ENCODE peak calls at places on chromosomes 4 and X, in five cellular contexts. One of them, this sample, is unnamed.

GRCh38 chrX:18075603-18076002 is 145.1 kb downstream of the BEND2 start:
- DNase-seq in NB4: no peak
- DNase-seq in fibroblast of mammary gland: no peak
- DNase-seq in pancreas: no peak
- DNase-seq in endothelial cell of umbilical vein: no peak
- DNase-seq in this sample: no peak

GRCh38 chr4:116788723-116789122 is 296.7 kb downstream of the TRAM1L1 start:
- DNase-seq in endothelial cell of umbilical vein: no peak
- DNase-seq in fibroblast of mammary gland: no peak
- DNase-seq in NB4: no peak
- DNase-seq in pancreas: no peak
- DNase-seq in this sample: no peak

GRCh38 chrX:97616883-97617510 is 733.3 kb downstream of the RPA4 start:
- DNase-seq in pancreas: no peak
- DNase-seq in fibroblast of mammary gland: peak
- DNase-seq in NB4: peak
- DNase-seq in endothelial cell of umbilical vein: peak
- DNase-seq in this sample: peak

GRCh38 chr4:96194993-96195392 is 355.1 kb downstream of the PDHA2 start:
- DNase-seq in fibroblast of mammary gland: no peak
- DNase-seq in pancreas: no peak
- DNase-seq in NB4: no peak
- DNase-seq in endothelial cell of umbilical vein: no peak
- DNase-seq in this sample: no peak

GRCh38 chrX:47749185-47749967 is 87.3 kb upstream of the ZNF81 start:
- DNase-seq in pancreas: no peak
- DNase-seq in endothelial cell of umbilical vein: no peak
- DNase-seq in NB4: no peak
- DNase-seq in fibroblast of mammary gland: peak
- DNase-seq in this sample: peak

GRCh38 chrX:46912098-46912672 is at the start of gene JADE3:
- DNase-seq in pancreas: peak
- DNase-seq in NB4: peak
- DNase-seq in fibroblast of mammary gland: peak
- DNase-seq in endothelial cell of umbilical vein: peak
- DNase-seq in this sample: peak

GRCh38 chrX:39309721-39310152 is 508.5 kb downstream of the MID1IP1 start:
- DNase-seq in NB4: peak
- DNase-seq in pancreas: no peak
- DNase-seq in fibroblast of mammary gland: no peak
- DNase-seq in endothelial cell of umbilical vein: peak
- DNase-seq in this sample: peak

GRCh38 chr4:105306158-105306781 is 159.6 kb downstream of the TET2 start:
- DNase-seq in endothelial cell of umbilical vein: no peak
- DNase-seq in NB4: no peak
- DNase-seq in pancreas: no peak
- DNase-seq in fibroblast of mammary gland: peak
- DNase-seq in this sample: peak

GRCh38 chr4:181569553-181569952 is 673.6 kb upstream of the TENM3 start:
- DNase-seq in NB4: peak
- DNase-seq in pancreas: no peak
- DNase-seq in endothelial cell of umbilical vein: no peak
- DNase-seq in fibroblast of mammary gland: peak
- DNase-seq in this sample: peak

GRCh38 chrX:130885996-130886395 is 17.0 kb downstream of the ENOX2 start:
- DNase-seq in fibroblast of mammary gland: no peak
- DNase-seq in pancreas: no peak
- DNase-seq in endothelial cell of umbilical vein: no peak
- DNase-seq in NB4: no peak
- DNase-seq in this sample: no peak

GRCh38 chrX:150983526-150984163 is 510 bp downstream of the HMGB3 start:
- DNase-seq in fibroblast of mammary gland: no peak
- DNase-seq in pancreas: peak
- DNase-seq in NB4: peak
- DNase-seq in endothelial cell of umbilical vein: peak
- DNase-seq in this sample: no peak

GRCh38 chr4:108117473-108118182 is 51.1 kb downstream of the LEF1 start:
- DNase-seq in pancreas: no peak
- DNase-seq in fibroblast of mammary gland: no peak
- DNase-seq in NB4: no peak
- DNase-seq in endothelial cell of umbilical vein: no peak
- DNase-seq in this sample: peak

GRCh38 chrX:48914593-48915493 is 3.4 kb upstream of the SLC35A2 start:
- DNase-seq in pancreas: no peak
- DNase-seq in endothelial cell of umbilical vein: no peak
- DNase-seq in NB4: no peak
- DNase-seq in fibroblast of mammary gland: no peak
- DNase-seq in this sample: no peak

GRCh38 chr4:65242156-65242846 is 428.0 kb downstream of the EPHA5 start:
- DNase-seq in endothelial cell of umbilical vein: no peak
- DNase-seq in pancreas: no peak
- DNase-seq in NB4: no peak
- DNase-seq in fibroblast of mammary gland: no peak
- DNase-seq in this sample: no peak

GRCh38 chrX:129540725-129541184 is 696 bp downstream of the OCRL start:
- DNase-seq in endothelial cell of umbilical vein: peak
- DNase-seq in fibroblast of mammary gland: peak
- DNase-seq in pancreas: no peak
- DNase-seq in NB4: peak
- DNase-seq in this sample: no peak

GRCh38 chr4:20337261-20337664 is 85.6 kb downstream of the SLIT2 start:
- DNase-seq in pancreas: no peak
- DNase-seq in endothelial cell of umbilical vein: no peak
- DNase-seq in fibroblast of mammary gland: peak
- DNase-seq in NB4: peak
- DNase-seq in this sample: peak

GRCh38 chr4:47531241-47531953 is 46.3 kb downstream of the ATP10D start:
- DNase-seq in fibroblast of mammary gland: peak
- DNase-seq in NB4: peak
- DNase-seq in pancreas: no peak
- DNase-seq in endothelial cell of umbilical vein: peak
- DNase-seq in this sample: peak

GRCh38 chr4:174592256-174592984 is 70.1 kb upstream of the HPGD start:
- DNase-seq in fibroblast of mammary gland: peak
- DNase-seq in NB4: no peak
- DNase-seq in pancreas: no peak
- DNase-seq in endothelial cell of umbilical vein: no peak
- DNase-seq in this sample: peak

GRCh38 chr4:133997440-133997839 is 204.1 kb downstream of the PABPC4L start:
- DNase-seq in NB4: no peak
- DNase-seq in pancreas: no peak
- DNase-seq in fibroblast of mammary gland: peak
- DNase-seq in endothelial cell of umbilical vein: no peak
- DNase-seq in this sample: no peak

GRCh38 chr4:54941994-54942552 is 183.3 kb downstream of the KDR start:
- DNase-seq in pancreas: no peak
- DNase-seq in endothelial cell of umbilical vein: peak
- DNase-seq in NB4: no peak
- DNase-seq in fibroblast of mammary gland: no peak
- DNase-seq in this sample: peak

GRCh38 chrX:54446084-54446483 is 5.9 kb downstream of the TSR2 start:
- DNase-seq in NB4: no peak
- DNase-seq in fibroblast of mammary gland: no peak
- DNase-seq in endothelial cell of umbilical vein: no peak
- DNase-seq in pancreas: no peak
- DNase-seq in this sample: no peak

DNA sequence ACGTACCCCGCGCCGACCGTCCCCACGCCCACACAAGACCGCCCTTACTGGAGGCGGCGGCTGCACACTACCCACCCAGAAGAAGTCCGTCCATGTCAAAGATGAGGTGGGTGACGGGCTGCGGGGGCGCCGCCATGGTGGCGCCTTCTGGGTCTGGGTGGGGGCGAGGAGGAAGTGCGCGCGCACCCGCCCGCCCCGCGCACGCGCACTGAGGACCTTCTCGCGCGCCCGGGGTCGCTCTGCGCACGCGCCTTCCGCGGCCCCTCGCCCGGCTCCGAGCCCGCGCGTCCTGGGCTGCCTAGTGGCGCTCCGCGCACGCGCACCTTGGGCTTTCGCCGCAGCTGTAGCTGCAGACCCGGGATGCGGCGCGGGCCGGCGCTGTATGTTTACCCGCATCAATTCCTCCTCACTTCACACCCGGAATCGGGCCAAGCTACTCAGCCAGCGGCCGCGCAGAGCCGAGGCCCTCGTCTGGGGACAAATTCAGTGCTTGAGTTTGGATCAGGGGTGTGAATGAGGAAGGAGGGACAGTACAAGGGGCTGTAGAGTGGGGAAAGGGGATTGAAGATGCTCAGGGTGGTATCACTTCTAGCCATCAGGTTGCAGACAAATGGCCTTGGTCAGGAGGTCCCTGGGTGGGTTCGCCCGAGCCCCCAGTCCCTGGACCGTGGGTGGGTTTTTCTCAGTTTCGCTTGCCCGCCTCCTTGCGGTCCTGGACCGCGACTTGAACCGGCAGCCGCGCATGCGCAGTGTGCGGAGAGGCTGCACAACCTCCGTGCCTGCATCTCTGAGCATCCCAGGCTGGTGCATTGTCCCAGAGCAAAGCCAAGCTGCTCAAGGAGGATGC is at the start of gene PUDP:
- DNase-seq in endothelial cell of umbilical vein: peak
- DNase-seq in pancreas: peak
- DNase-seq in fibroblast of mammary gland: peak
- DNase-seq in NB4: peak
- DNase-seq in this sample: peak
- TF ChIP-seq CTCF in endothelial cell of umbilical vein: peak
- TF ChIP-seq CTCF in pancreas: peak
- TF ChIP-seq CTCF in fibroblast of mammary gland: peak
- TF ChIP-seq CTCF in NB4: no peak
- TF ChIP-seq CTCF in this sample: peak

DNA sequence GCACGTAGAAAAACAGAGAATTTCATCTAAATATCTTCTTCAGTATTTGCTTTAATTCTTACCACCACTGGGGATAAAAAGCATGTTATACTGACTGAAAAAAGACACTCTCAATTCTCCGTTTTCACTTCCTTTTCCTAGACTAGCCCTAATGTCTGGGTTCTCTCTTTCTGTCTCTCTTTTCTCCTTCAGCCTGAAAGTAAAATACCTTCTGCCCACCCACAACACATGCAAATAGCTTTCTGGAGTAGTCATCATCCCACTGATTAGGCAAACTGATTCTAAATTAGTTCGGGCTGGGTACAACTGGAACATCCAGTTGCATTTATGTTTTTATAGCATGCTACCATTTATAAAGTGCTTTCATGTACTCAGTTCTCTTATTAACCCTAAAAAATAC is 142.4 kb upstream of the ANKRD50 start:
- DNase-seq in NB4: no peak
- DNase-seq in fibroblast of mammary gland: peak
- DNase-seq in endothelial cell of umbilical vein: no peak
- DNase-seq in pancreas: no peak
- DNase-seq in this sample: peak
- H3K4me3 ChIP-seq in NB4: no peak
- H3K4me3 ChIP-seq in fibroblast of mammary gland: no peak
- H3K4me3 ChIP-seq in endothelial cell of umbilical vein: no peak
- H3K4me3 ChIP-seq in pancreas: no peak
- H3K4me3 ChIP-seq in this sample: no peak

GRCh38 chrX:12113321-12113720 is 25.0 kb upstream of the FRMPD4 start:
- DNase-seq in fibroblast of mammary gland: no peak
- DNase-seq in pancreas: no peak
- DNase-seq in NB4: no peak
- DNase-seq in endothelial cell of umbilical vein: no peak
- DNase-seq in this sample: no peak

GRCh38 chrX:12118134-12118533 is 20.1 kb upstream of the FRMPD4 start:
- DNase-seq in fibroblast of mammary gland: no peak
- DNase-seq in NB4: no peak
- DNase-seq in endothelial cell of umbilical vein: no peak
- DNase-seq in pancreas: no peak
- DNase-seq in this sample: no peak

DNA sequence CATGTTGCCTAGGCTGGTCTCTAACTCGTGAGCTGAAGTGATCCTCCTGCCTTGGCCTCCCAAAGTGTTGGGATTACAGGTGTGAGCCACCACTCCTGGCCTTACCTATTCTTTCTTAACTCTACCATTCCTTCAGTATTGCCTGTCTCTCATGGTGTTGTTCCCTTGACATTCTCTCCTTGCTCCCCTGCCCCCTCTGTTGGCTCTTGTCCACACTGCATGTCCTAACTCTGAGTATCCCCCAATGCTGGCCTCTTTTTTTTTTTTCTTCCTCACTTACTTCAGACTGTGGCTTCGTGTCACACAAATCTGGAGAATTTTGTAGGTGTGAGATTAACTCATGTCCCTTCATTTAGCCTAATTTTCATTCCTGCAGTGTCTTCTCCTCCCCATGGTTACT is 22.9 kb upstream of the FRMPD4 start:
- DNase-seq in fibroblast of mammary gland: no peak
- DNase-seq in endothelial cell of umbilical vein: peak
- DNase-seq in NB4: peak
- DNase-seq in pancreas: no peak
- DNase-seq in this sample: no peak
- TF ChIP-seq CTCF in fibroblast of mammary gland: peak
- TF ChIP-seq CTCF in endothelial cell of umbilical vein: peak
- TF ChIP-seq CTCF in NB4: peak
- TF ChIP-seq CTCF in pancreas: no peak
- TF ChIP-seq CTCF in this sample: peak

DNA sequence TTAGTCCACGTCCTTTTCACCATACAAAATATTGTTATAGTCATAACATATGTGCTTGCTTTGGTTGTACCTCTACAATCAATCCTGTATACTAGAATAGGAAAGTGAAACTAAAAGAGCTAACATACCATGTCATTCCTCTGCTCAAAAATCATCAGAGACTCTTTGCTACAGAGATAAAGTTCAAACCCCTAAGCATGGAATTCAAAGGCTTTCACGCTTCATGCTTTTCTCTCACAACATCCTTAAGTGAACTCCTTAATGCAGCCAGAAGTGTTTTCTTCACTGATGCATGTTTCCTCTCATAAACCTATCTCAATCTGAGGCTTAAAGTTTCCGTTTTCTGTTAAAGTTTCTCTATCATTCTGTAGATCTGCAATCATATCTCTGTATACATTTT is 744.6 kb upstream of the IGFBP7 start:
- DNase-seq in NB4: no peak
- DNase-seq in pancreas: no peak
- DNase-seq in fibroblast of mammary gland: no peak
- DNase-seq in endothelial cell of umbilical vein: no peak
- DNase-seq in this sample: no peak
- H3K4me3 ChIP-seq in NB4: no peak
- H3K4me3 ChIP-seq in pancreas: no peak
- H3K4me3 ChIP-seq in fibroblast of mammary gland: no peak
- H3K4me3 ChIP-seq in endothelial cell of umbilical vein: no peak
- H3K4me3 ChIP-seq in this sample: no peak